ENCODE peak calls at places on chromosomes 12 and 14, in eight cellular contexts. One of them, this sample, is unnamed.

GRCh38 chr12:77236066-77236465 is 170.7 kb upstream of the E2F7 start:
- DNase-seq in ovary: no peak
- DNase-seq in AML-193: no peak
- DNase-seq in lower leg skin: no peak
- DNase-seq in activated T-cell treated with anti-CD3 and anti-CD28 coated beads, Interleukin-2, amount 50 U/mL, for 1 hour: no peak
- DNase-seq in activated CD4-positive, alpha-beta T cell treated with anti-CD3 and anti-CD28 coated beads for 36 hours: no peak
- DNase-seq in H4: no peak
- DNase-seq in stimulated activated CD4-positive, alpha-beta T cell treated with anti-CD3 and anti-CD28 coated beads, Interleukin-12 subunit alpha, Interleukin-12 subunit beta, amount 100 ng/mL, for 24 hours: no peak
- DNase-seq in this sample: no peak

GRCh38 chr12:104694711-104695110 is 238.0 kb downstream of the CHST11 start:
- DNase-seq in H4: no peak
- DNase-seq in ovary: no peak
- DNase-seq in AML-193: no peak
- DNase-seq in lower leg skin: no peak
- DNase-seq in activated T-cell treated with anti-CD3 and anti-CD28 coated beads, Interleukin-2, amount 50 U/mL, for 1 hour: no peak
- DNase-seq in activated CD4-positive, alpha-beta T cell treated with anti-CD3 and anti-CD28 coated beads for 36 hours: no peak
- DNase-seq in stimulated activated CD4-positive, alpha-beta T cell treated with anti-CD3 and anti-CD28 coated beads, Interleukin-12 subunit alpha, Interleukin-12 subunit beta, amount 100 ng/mL, for 24 hours: no peak
- DNase-seq in this sample: no peak

GRCh38 chr12:93626160-93626559 is 51.0 kb upstream of the CRADD start:
- DNase-seq in activated T-cell treated with anti-CD3 and anti-CD28 coated beads, Interleukin-2, amount 50 U/mL, for 1 hour: no peak
- DNase-seq in activated CD4-positive, alpha-beta T cell treated with anti-CD3 and anti-CD28 coated beads for 36 hours: no peak
- DNase-seq in stimulated activated CD4-positive, alpha-beta T cell treated with anti-CD3 and anti-CD28 coated beads, Interleukin-12 subunit alpha, Interleukin-12 subunit beta, amount 100 ng/mL, for 24 hours: no peak
- DNase-seq in ovary: no peak
- DNase-seq in H4: no peak
- DNase-seq in AML-193: no peak
- DNase-seq in lower leg skin: no peak
- DNase-seq in this sample: no peak

GRCh38 chr12:65155784-65156183 is 13.6 kb upstream of the LEMD3 start:
- DNase-seq in activated CD4-positive, alpha-beta T cell treated with anti-CD3 and anti-CD28 coated beads for 36 hours: peak; percentile 19
- DNase-seq in ovary: no peak
- DNase-seq in H4: no peak
- DNase-seq in stimulated activated CD4-positive, alpha-beta T cell treated with anti-CD3 and anti-CD28 coated beads, Interleukin-12 subunit alpha, Interleukin-12 subunit beta, amount 100 ng/mL, for 24 hours: no peak
- DNase-seq in lower leg skin: no peak
- DNase-seq in AML-193: no peak
- DNase-seq in activated T-cell treated with anti-CD3 and anti-CD28 coated beads, Interleukin-2, amount 50 U/mL, for 1 hour: no peak
- DNase-seq in this sample: no peak

GRCh38 chr12:93773122-93773871 is 96.1 kb downstream of the CRADD start:
- DNase-seq in ovary: no peak
- DNase-seq in lower leg skin: no peak
- DNase-seq in activated T-cell treated with anti-CD3 and anti-CD28 coated beads, Interleukin-2, amount 50 U/mL, for 1 hour: no peak
- DNase-seq in AML-193: peak; percentile 51
- DNase-seq in stimulated activated CD4-positive, alpha-beta T cell treated with anti-CD3 and anti-CD28 coated beads, Interleukin-12 subunit alpha, Interleukin-12 subunit beta, amount 100 ng/mL, for 24 hours: peak; percentile 33
- DNase-seq in activated CD4-positive, alpha-beta T cell treated with anti-CD3 and anti-CD28 coated beads for 36 hours: peak; percentile 74
- DNase-seq in H4: no peak
- DNase-seq in this sample: no peak

GRCh38 chr14:101235042-101235871 is 326.0 kb upstream of the DIO3 start:
- DNase-seq in activated CD4-positive, alpha-beta T cell treated with anti-CD3 and anti-CD28 coated beads for 36 hours: peak; percentile 70
- DNase-seq in stimulated activated CD4-positive, alpha-beta T cell treated with anti-CD3 and anti-CD28 coated beads, Interleukin-12 subunit alpha, Interleukin-12 subunit beta, amount 100 ng/mL, for 24 hours: peak; percentile 39
- DNase-seq in ovary: no peak
- DNase-seq in H4: peak; percentile 48
- DNase-seq in activated T-cell treated with anti-CD3 and anti-CD28 coated beads, Interleukin-2, amount 50 U/mL, for 1 hour: no peak
- DNase-seq in AML-193: peak; percentile 22
- DNase-seq in lower leg skin: peak; percentile 86
- DNase-seq in this sample: peak; percentile 61

GRCh38 chr14:38039526-38039925 is 168.2 kb upstream of the SSTR1 start:
- DNase-seq in ovary: no peak
- DNase-seq in stimulated activated CD4-positive, alpha-beta T cell treated with anti-CD3 and anti-CD28 coated beads, Interleukin-12 subunit alpha, Interleukin-12 subunit beta, amount 100 ng/mL, for 24 hours: no peak
- DNase-seq in H4: no peak
- DNase-seq in lower leg skin: no peak
- DNase-seq in AML-193: no peak
- DNase-seq in activated T-cell treated with anti-CD3 and anti-CD28 coated beads, Interleukin-2, amount 50 U/mL, for 1 hour: no peak
- DNase-seq in activated CD4-positive, alpha-beta T cell treated with anti-CD3 and anti-CD28 coated beads for 36 hours: no peak
- DNase-seq in this sample: no peak

GRCh38 chr14:33307691-33308369 is 369.2 kb downstream of the NPAS3 start:
- DNase-seq in lower leg skin: peak; percentile 84
- DNase-seq in ovary: peak; percentile 51
- DNase-seq in stimulated activated CD4-positive, alpha-beta T cell treated with anti-CD3 and anti-CD28 coated beads, Interleukin-12 subunit alpha, Interleukin-12 subunit beta, amount 100 ng/mL, for 24 hours: no peak
- DNase-seq in activated T-cell treated with anti-CD3 and anti-CD28 coated beads, Interleukin-2, amount 50 U/mL, for 1 hour: no peak
- DNase-seq in AML-193: no peak
- DNase-seq in H4: peak; percentile 88
- DNase-seq in activated CD4-positive, alpha-beta T cell treated with anti-CD3 and anti-CD28 coated beads for 36 hours: no peak
- DNase-seq in this sample: peak; percentile 67